ENCODE peak calls at places on chromosomes 5 and 9, in eight cellular contexts. R, K, T, I, M, O, E and Y are unnamed samples.

GRCh38 chr5:102910240-102911226 is 155.4 kb downstream of the PAM start:
- DNase-seq in R (peak; percentile 95), E (no peak), I (peak; percentile 81), T (no peak), M (peak; percentile 88), O (no peak), K (no peak), Y (no peak)

GRCh38 chr5:37715361-37715760 is 124.5 kb downstream of the GDNF start:
- DNase-seq in K (no peak), R (peak; percentile 62), E (no peak), O (no peak), I (peak; percentile 69), T (no peak), M (no peak), Y (no peak)

GRCh38 chr5:151509231-151509630 is 61.8 kb downstream of the SLC36A1 start:
- DNase-seq in M (no peak), I (no peak), E (no peak), O (no peak), T (no peak), K (no peak), R (peak; percentile 77), Y (no peak)

GRCh38 chr9:20355022-20355421 is 267.3 kb downstream of the MLLT3 start:
- DNase-seq in T (peak; percentile 10), R (peak; percentile 29), I (peak; percentile 77), O (peak; percentile 44), M (no peak), K (peak; percentile 12), E (no peak), Y (no peak)

GRCh38 chr5:152405145-152405544 is at the start of gene NMUR2:
- DNase-seq in O (no peak), R (no peak), I (no peak), E (peak; percentile 78), M (no peak), K (peak; percentile 17), T (peak; percentile 54), Y (no peak)

GRCh38 chr9:107222020-107222522 is 61.0 kb upstream of the RAD23B start:
- DNase-seq in E (no peak), T (no peak), K (peak; percentile 67), M (no peak), I (no peak), R (no peak), O (no peak), Y (no peak)

GRCh38 chr5:34487202-34487879 is 168.8 kb upstream of the RAI14 start:
- DNase-seq in K (peak; percentile 55), I (peak; percentile 94), M (no peak), O (no peak), E (no peak), R (peak; percentile 94), T (no peak), Y (no peak)

GRCh38 chr5:20224046-20224445 is 236.0 kb upstream of the CDH18 start:
- DNase-seq in I (no peak), M (no peak), R (no peak), K (no peak), T (no peak), E (no peak), O (no peak), Y (no peak)

GRCh38 chr5:1763548-1763911 is 36.1 kb downstream of the MRPL36 start:
- DNase-seq in R (peak; percentile 73), I (peak; percentile 85), E (peak; percentile 76), M (peak; percentile 38), T (peak; percentile 78), O (no peak), K (peak; percentile 48), Y (peak; percentile 48)

GRCh38 chr5:79858097-79858723 is 132.9 kb downstream of the MTX3 start:
- DNase-seq in R (peak; percentile 77), K (peak; percentile 75), M (peak; percentile 49), O (peak; percentile 68), T (peak; percentile 47), I (peak; percentile 55), E (peak; percentile 81), Y (peak; percentile 73)

GRCh38 chr5:38634961-38635369 is 78.5 kb upstream of the LIFR start:
- DNase-seq in K (peak; percentile 72), M (no peak), I (no peak), E (no peak), R (no peak), T (no peak), O (no peak), Y (no peak)

GRCh38 chr9:129506041-129506440 is 114.9 kb downstream of the C9orf50 start:
- DNase-seq in O (no peak), R (no peak), K (no peak), E (no peak), T (no peak), M (no peak), I (no peak), Y (no peak)

GRCh38 chr9:123416171-123416570 is 60.2 kb downstream of the CRB2 start:
- DNase-seq in R (no peak), T (no peak), O (no peak), K (no peak), I (no peak), E (no peak), M (no peak), Y (no peak)

GRCh38 chr9:38443181-38443580 is 18.9 kb upstream of the IGFBPL1 start:
- DNase-seq in R (peak; percentile 70), T (no peak), I (no peak), E (no peak), M (no peak), O (no peak), K (peak; percentile 84), Y (no peak)

GRCh38 chr9:81244631-81245030 is 444.7 kb downstream of the TLE1 start:
- DNase-seq in O (no peak), R (no peak), K (no peak), M (no peak), I (peak; percentile 19), T (no peak), E (no peak), Y (no peak)

GRCh38 chr5:123367739-123368138 is 55.5 kb downstream of the CEP120 start:
- DNase-seq in M (no peak), O (peak; percentile 35), I (peak; percentile 44), E (peak; percentile 39), K (peak; percentile 19), T (no peak), R (peak; percentile 31), Y (peak; percentile 38)

GRCh38 chr9:127887792-127888191 is 10.3 kb upstream of the AK1 start:
- DNase-seq in M (no peak), E (no peak), T (no peak), R (no peak), O (no peak), I (peak; percentile 49), K (no peak), Y (peak; percentile 29)

GRCh38 chr9:109012009-109012875 is 1.1 kb downstream of the CTNNAL1 start:
- DNase-seq in M (peak; percentile 85), K (peak; percentile 83), O (peak; percentile 52), E (peak; percentile 76), I (peak; percentile 99), T (peak; percentile 64), R (peak; percentile 94), Y (peak; percentile 31)

GRCh38 chr9:113395000-113395861 is 5.9 kb downstream of the ALAD start:
- DNase-seq in K (no peak), I (no peak), R (no peak), M (no peak), T (no peak), E (no peak), O (no peak), Y (no peak)

DNA sequence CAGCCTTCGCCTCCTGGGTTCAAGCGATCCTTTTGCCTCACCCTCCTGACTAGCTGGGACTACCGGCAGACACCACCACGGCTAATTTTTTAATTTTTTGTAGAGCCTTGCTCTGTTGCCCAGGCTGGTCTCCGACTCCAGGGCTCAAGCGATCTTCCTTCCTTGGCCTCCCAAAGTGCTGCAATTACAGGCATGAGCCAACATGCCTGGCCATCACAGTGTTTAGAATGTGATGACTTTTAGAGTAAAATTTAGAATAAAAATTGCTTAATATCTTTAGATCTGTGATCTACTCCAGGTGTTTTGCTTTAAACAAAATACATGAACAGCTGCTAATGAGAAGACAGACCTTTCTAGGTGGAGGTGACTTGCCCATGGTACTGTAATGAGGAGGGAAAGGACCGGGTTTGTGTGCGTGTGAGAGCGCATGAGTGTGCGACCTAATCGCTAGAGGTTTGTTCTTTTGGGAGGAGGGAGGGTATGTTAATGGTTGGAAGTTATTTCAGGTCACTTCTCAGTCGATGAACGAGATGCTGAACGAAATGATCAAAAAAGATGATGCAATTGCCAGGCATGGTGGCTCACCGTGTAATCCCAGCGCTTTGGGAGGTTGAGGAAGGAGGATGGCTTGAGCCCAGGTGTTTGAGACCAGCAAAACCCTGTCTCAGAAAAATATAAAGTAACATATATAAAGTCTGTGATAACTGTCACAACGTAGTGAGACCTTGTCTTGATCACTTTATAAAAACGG is 2.0 kb downstream of the CNOT6 start:
- DNase-seq in E (no peak), I (no peak), K (no peak), R (no peak), M (no peak), O (no peak), T (no peak), Y (no peak)
- H3K4me2 ChIP-seq in E (peak overlapping the region; percentile 99), I (peak overlapping the region; percentile 90), K (peak overlapping the region; percentile 88), R (peak overlapping the region; percentile 98), M (peak overlapping the region; percentile 73), O (no peak overlapping the region), T (peak overlapping the region; percentile 92), Y (peak overlapping the region; percentile 86)

DNA sequence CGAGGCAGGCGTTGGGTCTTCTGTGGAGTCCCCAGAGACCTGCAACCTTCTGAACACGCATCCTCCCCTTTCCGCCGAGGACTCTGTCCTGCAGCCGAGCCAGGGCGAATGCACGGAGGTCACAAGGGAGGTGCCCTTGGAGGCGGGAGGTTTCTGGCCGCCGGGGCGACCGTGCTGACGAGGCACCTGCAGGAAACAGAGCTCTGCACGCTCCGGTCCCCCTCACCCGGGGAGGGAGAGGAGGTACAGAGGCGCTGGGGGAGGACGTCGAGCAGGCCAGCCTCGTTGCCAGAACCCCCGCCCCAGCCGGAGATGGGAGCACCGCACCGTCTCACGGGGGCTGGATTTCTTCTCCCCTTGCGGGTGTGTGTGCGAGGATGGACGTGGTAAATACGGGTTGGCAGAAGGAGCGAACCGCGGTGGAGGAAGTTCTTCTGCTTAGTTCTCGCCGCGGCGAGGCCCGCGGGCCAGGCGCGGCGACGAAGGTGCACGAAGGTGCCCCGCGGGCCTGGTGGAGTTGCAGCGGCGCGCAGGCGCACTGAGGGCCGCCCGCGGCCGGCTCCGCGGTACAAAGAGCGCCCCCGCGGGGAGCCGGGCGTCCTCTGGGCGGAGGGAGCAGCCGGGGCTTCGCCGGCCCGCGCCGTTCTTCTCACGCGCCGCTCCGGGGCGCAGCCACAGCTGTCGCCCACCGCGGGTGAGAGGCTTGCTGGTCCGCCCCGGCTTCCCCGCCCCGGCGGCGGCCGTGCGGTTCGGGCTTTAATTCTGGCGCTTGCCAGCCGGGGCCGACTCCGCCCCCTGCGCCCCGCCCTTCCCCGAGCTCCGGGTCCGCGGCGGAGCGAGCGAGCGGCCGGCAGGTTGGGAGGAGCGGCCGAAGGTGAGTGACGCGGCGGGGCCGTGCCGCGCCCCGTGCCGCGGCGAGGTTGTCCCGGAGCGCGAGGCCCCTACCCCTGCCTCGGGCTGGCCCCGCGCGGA is 289.5 kb downstream of the DOCK8 start:
- DNase-seq in M (peak; percentile 43), I (peak; percentile 71), O (peak; percentile 88), R (peak; percentile 76), K (peak; percentile 90), T (peak; percentile 76), E (peak; percentile 84), Y (peak; percentile 91)
- TF ChIP-seq EZH2phosphoT487 in M (no peak), I (no peak), O (no peak), R (peak; percentile 41), K (no peak), T (no peak), E (no peak), Y (no peak)

GRCh38 chr5:111392181-111392580 is 120.2 kb downstream of the STARD4 start:
- DNase-seq in M (no peak), I (no peak), T (no peak), E (no peak), R (no peak), K (no peak), O (no peak), Y (no peak)
- H3K4me1 ChIP-seq in M (peaks cover 9% of the 10 kb centered on the region), I (peaks cover 37% of the 10 kb centered on the region), T (no peaks in the 10 kb centered on the region), E (no peaks in the 10 kb centered on the region), R (no peaks in the 10 kb centered on the region), K (no peaks in the 10 kb centered on the region), O (no peaks in the 10 kb centered on the region), Y (no peaks in the 10 kb centered on the region)

GRCh38 chr9:136664000-136664798 is 1.5 kb downstream of the EGFL7 start:
- DNase-seq in E (no peak), R (no peak), M (no peak), T (no peak), O (no peak), K (no peak), I (no peak), Y (no peak)
- H3K4me2 ChIP-seq in E (no peak overlapping the region), R (no peak overlapping the region), M (no peak overlapping the region), T (no peak overlapping the region), O (no peak overlapping the region), K (peak overlapping the region; percentile 92), I (no peak overlapping the region), Y (no peak overlapping the region)